ENCODE peak calls at places on chromosome 18, in six cellular contexts. M is activated CD4-positive, alpha-beta T cell treated with anti-CD3 and anti-CD28 coated beads, Interleukin-2, amount 50 U/mL, for 1 hour; C is fibroblast of pulmonary artery; Y is HFFc6; N is spleen; Q is ELR. S is an unnamed sample.

GRCh38 chr18:59988098-59988706 is 88.4 kb downstream of the PMAIP1 start:
- DNase-seq in M (peak), Q (peak), Y (peak), C (peak), N (no peak), S (no peak)

GRCh38 chr18:63890226-63890949 is 2.9 kb downstream of the SERPINB2 start:
- DNase-seq in C (no peak), Y (no peak), M (no peak), Q (no peak), N (no peak), S (no peak)

GRCh38 chr18:79933765-79934164 is 17.7 kb downstream of the SLC66A2 start:
- DNase-seq in M (no peak), Y (peak), C (peak), N (peak), Q (peak), S (peak)

GRCh38 chr18:34697891-34698290 is 12.2 kb upstream of the DTNA start:
- DNase-seq in M (no peak), N (no peak), Y (no peak), Q (no peak), C (no peak), S (no peak)

GRCh38 chr18:12006488-12006840 is 25.2 kb downstream of the IMPA2 start:
- DNase-seq in C (no peak), N (no peak), Q (no peak), M (no peak), Y (no peak), S (no peak)

GRCh38 chr18:63131106-63131943 is 188.2 kb downstream of the BCL2 start:
- DNase-seq in Q (peak), N (no peak), Y (peak), M (peak), C (peak), S (no peak)

GRCh38 chr18:39341106-39341505 is 1775.5 kb upstream of the CELF4 start:
- DNase-seq in Y (no peak), N (no peak), M (no peak), C (no peak), Q (no peak), S (no peak)

GRCh38 chr18:48152549-48152948 is 222.1 kb upstream of the SMAD2 start:
- DNase-seq in M (no peak), N (no peak), C (peak), Q (peak), Y (peak), S (no peak)

GRCh38 chr18:74333091-74333490 is 17.5 kb downstream of the C18orf63 start:
- DNase-seq in N (no peak), M (no peak), Y (no peak), C (peak), Q (no peak), S (no peak)

GRCh38 chr18:23529597-23529996 is 26.3 kb downstream of the RMC1 start:
- DNase-seq in C (peak), M (no peak), N (no peak), Q (peak), Y (peak), S (no peak)

GRCh38 chr18:23585007-23585871 is 1.1 kb downstream of the NPC1 start:
- DNase-seq in Q (peak), N (no peak), C (no peak), Y (peak), M (no peak), S (no peak)

GRCh38 chr18:44458777-44459176 is 221.9 kb upstream of the SETBP1 start:
- DNase-seq in C (peak), Q (peak), M (no peak), Y (peak), N (no peak), S (no peak)

GRCh38 chr18:32091724-32092421 is at the start of gene RNF138:
- DNase-seq in M (peak), N (peak), Y (peak), Q (peak), C (peak), S (peak)

GRCh38 chr18:57772387-57772799 is 30.7 kb downstream of the ATP8B1 start:
- DNase-seq in Q (no peak), N (no peak), Y (no peak), C (no peak), M (no peak), S (no peak)

GRCh38 chr18:23982154-23983071 is 32.1 kb upstream of the TTC39C start:
- DNase-seq in Q (peak), C (peak), M (no peak), N (no peak), Y (peak), S (peak)

GRCh38 chr18:28357785-28358401 is 181.0 kb upstream of the CDH2 start:
- DNase-seq in Q (peak), M (no peak), Y (no peak), N (no peak), C (no peak), S (no peak)

GRCh38 chr18:33446604-33447003 is 6.1 kb upstream of the CCDC178 start:
- DNase-seq in N (no peak), Q (no peak), C (no peak), M (no peak), Y (no peak), S (no peak)

GRCh38 chr18:56083097-56083865 is 495.3 kb upstream of the TCF4 start:
- DNase-seq in N (peak), M (no peak), Q (no peak), C (peak), Y (no peak), S (no peak)

GRCh38 chr18:31102941-31103340 is 720 bp upstream of the DSC2 start:
- DNase-seq in Q (no peak), C (no peak), Y (no peak), M (no peak), N (no peak), S (no peak)

GRCh38 chr18:58784601-58785137 is 80.0 kb upstream of the ZNF532 start:
- DNase-seq in Y (no peak), N (no peak), Q (no peak), M (no peak), C (peak), S (no peak)

GRCh38 chr18:25921677-25922421 is 168.6 kb downstream of the SS18 start:
- DNase-seq in Y (peak), M (peak), Q (peak), N (no peak), C (peak), S (no peak)

GRCh38 chr18:5582054-5582453 is 38.3 kb upstream of the EPB41L3 start:
- DNase-seq in N (no peak), C (peak), M (no peak), Q (no peak), Y (peak), S (no peak)

GRCh38 chr18:9985641-9986040 is 71.8 kb downstream of the VAPA start:
- DNase-seq in N (no peak), M (no peak), Y (no peak), C (no peak), Q (no peak), S (no peak)

GRCh38 chr18:69935319-69936190 is 12.1 kb downstream of the CD226 start:
- DNase-seq in Q (no peak), N (peak), M (peak), Y (no peak), C (no peak), S (no peak)

GRCh38 chr18:77127769-77128671 is 4.6 kb downstream of the MBP start:
- DNase-seq in M (peak), Q (peak), C (peak), Y (peak), N (no peak), S (no peak)

GRCh38 chr18:55142413-55142812 is 183.2 kb upstream of the CCDC68 start:
- DNase-seq in Q (no peak), M (no peak), C (no peak), Y (no peak), N (no peak), S (no peak)

GRCh38 chr18:36756262-36756661 is 72.5 kb downstream of the TPGS2 start:
- DNase-seq in Q (no peak), C (peak), N (no peak), Y (peak), M (no peak), S (no peak)

GRCh38 chr18:11025671-11026070 is 123.7 kb downstream of the PIEZO2 start:
- DNase-seq in M (no peak), N (no peak), C (no peak), Y (no peak), Q (peak), S (no peak)